ENCODE peak calls at places on chromosomes 1 and 21, in five cellular contexts. T is A549, K is spleen, A is H54, P is Peyer's patch. R is an unnamed sample.

GRCh38 chr1:164726235-164726634 is 167.3 kb downstream of the PBX1 start:
- DNase-seq in K (no peak), A (no peak), T (no peak), P (no peak), R (no peak)

GRCh38 chr1:3772715-3773571 is at the start of gene SMIM1:
- DNase-seq in K (peak; percentile 83), A (no peak), T (no peak), P (peak; percentile 53), R (peak; percentile 69)

GRCh38 chr1:197779921-197780320 is 4.6 kb upstream of the DENND1B start:
- DNase-seq in K (no peak), P (no peak), T (no peak), A (no peak), R (no peak)

GRCh38 chr21:28325618-28326017 is 667.1 kb downstream of the LTN1 start:
- DNase-seq in K (no peak), P (no peak), A (no peak), T (no peak), R (no peak)

GRCh38 chr1:28770601-28771165 is 33.9 kb downstream of the YTHDF2 start:
- DNase-seq in A (no peak), K (no peak), T (no peak), P (no peak), R (no peak)

GRCh38 chr1:215453440-215453839 is 113.7 kb upstream of the KCTD3 start:
- DNase-seq in A (no peak), K (no peak), T (no peak), P (no peak), R (no peak)

GRCh38 chr1:7808253-7808844 is 24.3 kb downstream of the PER3 start:
- DNase-seq in P (no peak), K (no peak), T (no peak), A (no peak), R (peak; percentile 52)

GRCh38 chr1:74517599-74518051 is 5.2 kb upstream of the LRRC53 start:
- DNase-seq in K (no peak), T (no peak), A (no peak), P (no peak), R (no peak)

GRCh38 chr21:42367379-42368165 is 1.2 kb upstream of the TFF1 start:
- DNase-seq in T (no peak), K (no peak), P (no peak), A (no peak), R (no peak)

GRCh38 chr1:162541619-162542141 is 19.8 kb upstream of the UAP1 start:
- DNase-seq in P (peak; percentile 57), K (no peak), T (no peak), A (peak; percentile 48), R (no peak)

GRCh38 chr1:99475991-99476532 is 169.9 kb upstream of the PALMD start:
- DNase-seq in T (no peak), K (no peak), A (no peak), P (no peak), R (no peak)

GRCh38 chr1:193592325-193592724 is 405.9 kb upstream of the B3GALT2 start:
- DNase-seq in P (no peak), K (no peak), T (no peak), A (no peak), R (no peak)

GRCh38 chr1:200628223-200628868 is 7.8 kb upstream of the KIF14 start:
- DNase-seq in K (peak; percentile 63), A (no peak), T (no peak), P (peak; percentile 56), R (no peak)

GRCh38 chr1:10507111-10507879 is 32.5 kb downstream of the PEX14 start:
- DNase-seq in K (peak; percentile 82), T (peak; percentile 65), P (peak; percentile 70), A (peak; percentile 35), R (peak; percentile 68)

GRCh38 chr1:155242805-155243358 is 12.4 kb downstream of the ENTREP3 start:
- DNase-seq in P (no peak), A (no peak), T (no peak), K (no peak), R (no peak)

GRCh38 chr1:240571782-240572181 is 40.2 kb downstream of the GREM2 start:
- DNase-seq in K (no peak), P (no peak), A (no peak), T (no peak), R (no peak)

GRCh38 chr1:37347104-37347503 is 127.3 kb upstream of the ZC3H12A start:
- DNase-seq in K (no peak), A (no peak), T (no peak), P (no peak), R (no peak)

GRCh38 chr1:47519971-47520370 is 82.1 kb downstream of the FOXD2 start:
- DNase-seq in P (no peak), T (no peak), K (no peak), A (no peak), R (no peak)

GRCh38 chr1:85884372-85885035 is 176.3 kb upstream of the ZNHIT6 start:
- DNase-seq in K (no peak), P (no peak), T (no peak), A (peak; percentile 5), R (no peak)

GRCh38 chr1:153291514-153291913 is 21.2 kb downstream of the PGLYRP3 start:
- DNase-seq in K (no peak), T (no peak), A (no peak), P (no peak), R (no peak)

GRCh38 chr1:235758931-235759330 is 107.8 kb downstream of the LYST start:
- DNase-seq in A (no peak), P (no peak), K (no peak), T (no peak), R (no peak)

GRCh38 chr1:62723841-62724240 is 35.7 kb upstream of the DOCK7 start:
- DNase-seq in T (no peak), P (no peak), A (no peak), K (no peak), R (no peak)

GRCh38 chr1:183281039-183281438 is 95.0 kb downstream of the LAMC2 start:
- DNase-seq in T (no peak), K (no peak), A (no peak), P (peak; percentile 64), R (no peak)

GRCh38 chr1:20731057-20731991 is 1.2 kb downstream of the SH2D5 start:
- DNase-seq in T (no peak), A (no peak), P (peak; percentile 44), K (no peak), R (no peak)

GRCh38 chr21:42263591-42264131 is 44.7 kb downstream of the ABCG1 start:
- DNase-seq in T (no peak), A (no peak), P (no peak), K (no peak), R (no peak)

GRCh38 chr1:91650764-91651163 is 150.1 kb downstream of the CDC7 start:
- DNase-seq in T (peak; percentile 10), A (peak; percentile 91), K (no peak), P (peak; percentile 75), R (peak; percentile 6)

GRCh38 chr1:223525957-223526356 is 132.7 kb downstream of the CCDC185 start:
- DNase-seq in K (no peak), P (no peak), T (no peak), A (no peak), R (no peak)

DNA sequence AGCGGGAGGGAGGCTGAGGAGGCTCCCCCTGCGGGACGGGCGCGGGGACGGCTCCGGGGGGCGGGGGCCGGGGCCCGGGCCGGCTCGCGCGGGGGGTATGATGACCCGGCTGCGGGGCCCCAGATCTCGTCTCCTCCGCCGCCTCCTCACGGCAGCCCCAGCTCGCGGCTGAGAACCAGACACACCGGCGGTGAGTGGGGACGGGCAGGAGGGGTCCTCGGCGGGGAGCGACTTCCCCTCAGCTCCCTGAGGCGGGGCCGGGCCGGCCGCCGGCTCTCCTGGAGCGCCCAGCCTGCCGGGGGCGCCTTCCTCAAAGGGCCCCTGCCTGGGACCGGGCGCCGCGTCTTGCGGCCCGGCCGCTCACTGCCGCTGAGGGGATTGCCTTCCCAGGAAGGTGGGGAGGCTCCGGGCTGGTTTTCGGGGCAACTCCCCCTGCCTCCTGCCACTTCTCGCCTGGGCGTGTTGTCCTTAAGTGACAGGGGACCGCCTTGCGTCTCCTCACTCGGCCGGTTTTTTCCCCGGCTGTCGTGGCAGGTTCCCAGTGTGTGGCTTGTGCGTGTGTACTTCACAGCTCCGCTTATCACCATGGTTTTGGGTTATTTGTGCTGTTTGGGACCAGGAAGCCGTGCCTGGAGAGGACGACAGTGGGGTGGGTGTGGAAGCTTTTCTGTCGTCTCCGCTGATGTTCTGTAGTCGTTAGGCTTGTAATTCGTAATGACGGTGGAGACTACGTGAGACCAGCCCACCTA is 800 bp downstream of the HIPK1 start:
- DNase-seq in T (peak; percentile 25), K (peak; percentile 94), A (peak; percentile 38), P (peak; percentile 70), R (peak; percentile 82)
- TF ChIP-seq POLR2A in T (no peak), K (no peak), A (no peak), P (no peak), R (peak; percentile 59)

DNA sequence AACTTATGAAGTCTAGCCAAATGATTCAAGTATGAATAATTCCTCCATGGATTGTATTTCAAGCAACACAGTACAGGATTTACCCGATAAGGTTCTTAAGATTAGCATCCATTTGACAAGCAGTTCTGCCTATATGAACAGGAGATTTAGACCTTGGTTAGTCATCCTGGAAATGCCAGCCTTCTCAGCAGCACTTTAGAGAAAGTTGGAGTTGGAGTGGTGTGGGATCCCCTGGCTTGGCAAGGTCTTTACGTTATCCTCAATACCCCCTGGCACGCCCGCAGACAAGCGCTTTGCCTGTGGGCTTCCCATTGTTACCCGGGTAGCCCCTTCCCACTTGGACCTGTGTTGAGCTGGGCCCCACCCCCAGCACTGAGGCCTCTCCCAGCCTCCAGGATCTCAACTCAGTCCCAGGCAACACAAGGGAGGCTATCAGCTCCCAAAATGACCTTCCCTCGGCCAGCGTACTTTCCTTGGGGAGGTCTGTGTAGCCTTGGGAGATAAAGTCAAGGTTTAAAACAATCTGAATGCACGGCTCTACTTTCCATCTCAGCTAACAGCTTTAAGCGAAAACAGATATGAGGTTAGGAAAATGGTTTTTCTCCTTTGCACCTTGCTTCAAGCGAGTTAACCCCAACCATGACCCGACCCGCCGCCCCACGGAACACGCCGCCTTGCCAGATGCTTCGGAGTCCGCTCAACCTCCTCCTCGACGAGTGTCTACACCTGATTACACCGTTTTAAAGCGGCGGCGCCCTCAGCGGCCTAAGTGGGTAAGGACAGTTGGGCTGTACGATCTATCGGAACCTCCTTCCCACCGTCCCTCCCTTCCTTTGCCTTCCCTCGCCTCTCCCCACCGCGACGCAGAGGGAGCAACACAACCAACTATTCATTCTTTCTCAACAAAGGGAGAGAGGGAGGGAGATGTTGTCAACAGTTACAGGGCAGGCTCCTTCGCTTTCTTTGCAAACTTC is 1.2 kb downstream of the BCAR3 start:
- DNase-seq in A (peak; percentile 62), K (peak; percentile 91), T (peak; percentile 92), P (peak; percentile 92), R (peak; percentile 78)
- TF ChIP-seq POLR2A in A (peak; percentile 42), K (no peak), T (peak; percentile 31), P (no peak), R (no peak)

GRCh38 chr1:161071886-161072371 is 2.2 kb upstream of the ARHGAP30 start:
- DNase-seq in K (peak; percentile 89), A (peak; percentile 54), P (peak; percentile 85), T (peak; percentile 72), R (peak; percentile 64)

GRCh38 chr1:161069201-161069685 is 448 bp downstream of the ARHGAP30 start:
- DNase-seq in K (no peak), T (no peak), A (no peak), P (no peak), R (no peak)

GRCh38 chr1:161068306-161069200 is 1.1 kb downstream of the ARHGAP30 start:
- DNase-seq in K (peak; percentile 95), T (no peak), A (no peak), P (peak; percentile 94), R (no peak)

GRCh38 chr1:161070737-161071136 is 1.0 kb upstream of the ARHGAP30 start:
- DNase-seq in P (no peak), A (no peak), T (no peak), K (no peak), R (no peak)

GRCh38 chr1:161069731-161070270 is at the start of gene ARHGAP30:
- DNase-seq in T (no peak), A (no peak), K (peak; percentile 97), P (peak; percentile 95), R (no peak)
- TF ChIP-seq POLR2A in T (no peak), A (no peak), K (no peak), P (no peak), R (peak; percentile 27)

GRCh38 chr1:63732666-63733065 is 41.2 kb upstream of the ROR1 start:
- DNase-seq in K (no peak), P (no peak), A (no peak), T (no peak), R (no peak)
- TF ChIP-seq POLR2A in K (no peak), P (no peak), A (no peak), T (no peak), R (no peak)

R was measured in erythroblast.